ENCODE peak calls at places on chromosomes 3 and 15, in eight cellular contexts. O is HCT116, K is tibial nerve, S is heart left ventricle, P is ovary, M is spleen, H is testis, L is GM12878. T is an unnamed sample.
A peak's percentile ranks its signal among the peaks of the same experiment; 100 is the strongest.

GRCh38 chr15:78301326-78301725 is 1.9 kb upstream of the SKIC8 start:
- DNase-seq in O (no peak), K (no peak), S (no peak), P (no peak), M (no peak), H (no peak), L (peak; percentile 45), T (no peak)

GRCh38 chr3:101069796-101070195 is 76.6 kb upstream of the ABI3BP start:
- DNase-seq in O (no peak), K (no peak), S (no peak), P (no peak), M (no peak), H (no peak), L (no peak), T (no peak)

GRCh38 chr3:138468886-138469285 is 34.5 kb downstream of the ESYT3 start:
- DNase-seq in O (no peak), K (no peak), S (no peak), P (no peak), M (peak; percentile 35), H (no peak), L (no peak), T (no peak)

GRCh38 chr3:150096700-150097587 is 126.2 kb upstream of the PFN2 start:
- DNase-seq in O (no peak), K (no peak), S (no peak), P (no peak), M (no peak), H (no peak), L (no peak), T (no peak)

GRCh38 chr15:96325579-96326331 is 4.7 kb upstream of the NR2F2 start:
- DNase-seq in O (no peak), K (no peak), S (no peak), P (no peak), M (no peak), H (no peak), L (no peak), T (no peak)

GRCh38 chr15:66429117-66429516 is 42.4 kb downstream of the MAP2K1 start:
- DNase-seq in O (no peak), K (no peak), S (no peak), P (no peak), M (no peak), H (no peak), L (no peak), T (no peak)

GRCh38 chr3:62873672-62874397 is 1.4 kb downstream of the CADPS start:
- DNase-seq in O (no peak), K (no peak), S (peak; percentile 77), P (peak; percentile 27), M (peak; percentile 67), H (peak; percentile 79), L (no peak), T (no peak)

GRCh38 chr3:193982258-193982659 is 153.7 kb upstream of the HES1 start:
- DNase-seq in O (no peak), K (peak; percentile 67), S (peak; percentile 86), P (peak; percentile 35), M (peak; percentile 83), H (no peak), L (no peak), T (no peak)

GRCh38 chr3:196741401-196741761 is 1.7 kb downstream of the PAK2 start:
- DNase-seq in O (no peak), K (no peak), S (no peak), P (no peak), M (no peak), H (no peak), L (no peak), T (no peak)

GRCh38 chr15:88256261-88257230 is at the start of gene NTRK3:
- DNase-seq in O (no peak), K (peak; percentile 30), S (no peak), P (no peak), M (no peak), H (peak; percentile 28), L (no peak), T (no peak)

GRCh38 chr3:33392703-33393125 is 47.5 kb downstream of the UBP1 start:
- DNase-seq in O (peak; percentile 53), K (no peak), S (no peak), P (no peak), M (no peak), H (no peak), L (no peak), T (no peak)

DNA sequence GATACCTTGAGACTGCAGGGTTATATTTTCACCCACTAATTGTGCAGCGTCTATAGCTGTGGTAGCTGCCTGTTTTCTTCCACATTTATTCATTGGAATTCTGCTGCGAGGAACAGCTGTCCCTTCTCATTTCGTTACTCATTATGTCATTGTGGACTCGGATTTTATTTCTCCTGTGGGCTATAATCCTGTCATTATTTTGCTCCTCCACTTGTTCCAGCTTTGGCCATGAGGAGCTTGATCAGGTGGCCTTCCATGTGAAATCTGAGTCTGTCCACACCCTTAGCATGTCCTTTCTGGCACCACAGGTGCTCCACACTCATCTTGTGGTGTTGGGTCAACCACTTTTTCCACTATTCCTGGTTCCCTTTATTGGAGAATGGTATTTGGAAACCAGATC is 14.8 kb downstream of the LYSMD4 start:
- DNase-seq in O (no peak), K (no peak), S (no peak), P (no peak), M (no peak), H (no peak), L (no peak), T (no peak)
- TF ChIP-seq POLR2A in O (no peak), K (no peak), S (no peak), P (no peak), M (no peak), H (no peak), L (no peak), T (no peak)

GRCh38 chr3:127235706-127236105 is 42.8 kb downstream of the PRR23E start:
- DNase-seq in O (no peak), K (no peak), S (no peak), P (no peak), M (no peak), H (no peak), L (no peak), T (no peak)
- H3K27me3 ChIP-seq in O (no peaks in the 10 kb centered on the region), K (no peaks in the 10 kb centered on the region), S (peaks cover 13% of the 10 kb centered on the region), P (no peaks in the 10 kb centered on the region), M (peaks cover 8% of the 10 kb centered on the region), H (no peaks in the 10 kb centered on the region), L (no peaks in the 10 kb centered on the region), T (no peaks in the 10 kb centered on the region)

DNA sequence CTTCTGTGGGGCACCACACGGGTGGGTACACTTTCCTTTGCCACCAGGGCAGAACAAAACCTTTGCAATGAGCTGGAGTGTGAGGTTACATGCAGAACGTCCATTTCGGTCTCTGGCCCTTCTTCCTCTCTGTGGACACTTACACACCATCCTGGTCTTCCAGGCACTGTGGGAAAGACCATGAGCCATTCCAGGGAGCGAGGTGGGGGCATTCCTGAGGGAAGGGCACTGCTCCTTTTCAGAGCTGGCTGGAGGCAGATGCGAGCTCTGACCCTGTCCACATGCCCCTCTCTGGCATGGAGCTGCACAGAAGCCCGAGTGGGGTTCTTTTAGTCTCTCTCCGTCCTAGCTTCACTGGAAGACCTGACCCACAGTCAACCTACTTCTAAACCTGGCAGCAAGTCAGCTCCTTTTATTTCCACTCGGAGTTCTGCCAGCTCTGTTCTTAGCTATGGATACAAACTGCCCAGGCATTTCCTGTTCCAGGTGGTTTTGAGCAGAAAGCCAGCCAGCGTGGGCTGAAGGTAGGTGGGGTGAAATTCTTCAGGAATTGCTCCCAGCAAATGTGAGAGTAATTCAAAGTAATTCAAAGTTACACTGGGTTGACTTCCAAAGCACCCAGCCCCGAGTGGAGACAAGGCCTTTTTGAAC is 281.4 kb downstream of the ADAMTS17 start:
- DNase-seq in O (no peak), K (no peak), S (no peak), P (no peak), M (no peak), H (no peak), L (no peak), T (no peak)
- H3K36me3 ChIP-seq in O (no peaks in the 10 kb centered on the region), K (no peaks in the 10 kb centered on the region), S (no peaks in the 10 kb centered on the region), P (no peaks in the 10 kb centered on the region), M (no peaks in the 10 kb centered on the region), H (no peaks in the 10 kb centered on the region), L (no peaks in the 10 kb centered on the region), T (no peaks in the 10 kb centered on the region)

DNA sequence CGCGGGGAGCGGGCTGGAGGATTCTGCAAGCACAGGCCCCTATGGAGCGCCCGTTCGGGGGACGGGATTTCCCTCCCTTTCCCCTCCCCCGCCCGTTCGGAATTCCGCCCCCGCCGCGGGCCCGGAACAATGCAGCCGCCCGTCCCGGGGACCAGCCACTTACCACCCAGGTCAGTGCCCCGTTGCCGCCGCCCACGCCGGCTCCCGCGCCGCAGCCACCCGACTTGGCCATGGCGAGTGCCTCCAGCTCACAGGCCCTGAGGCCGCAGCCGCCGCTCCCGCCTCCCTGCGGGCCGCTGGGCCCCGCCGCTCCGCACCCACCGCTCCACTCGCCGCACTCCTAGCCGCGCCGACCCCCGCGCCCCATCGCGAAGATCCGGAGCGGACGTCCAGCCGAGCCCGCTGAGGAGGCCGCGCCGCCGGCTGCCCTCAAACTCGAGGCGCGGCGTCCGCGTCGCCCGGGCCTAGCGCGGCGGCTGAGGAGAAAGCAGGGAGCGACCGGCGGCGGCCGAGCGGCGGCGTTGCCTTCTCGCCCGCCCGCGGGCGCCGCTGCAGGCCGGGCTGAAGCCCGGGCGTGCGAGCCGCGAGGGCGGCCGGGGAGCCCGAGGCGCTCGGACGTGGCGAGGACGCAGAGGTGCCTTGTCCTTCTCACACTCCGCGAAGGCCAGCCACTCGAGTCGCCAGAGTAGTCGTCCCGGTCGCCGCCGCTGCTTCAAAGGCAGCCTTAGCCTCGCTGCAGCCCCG is 469 bp downstream of the TOP2B start:
- DNase-seq in O (peak; percentile 3), K (peak; percentile 53), S (peak; percentile 86), P (peak; percentile 80), M (peak; percentile 95), H (peak; percentile 85), L (no peak), T (peak; percentile 11)
- TF ChIP-seq POLR2A in O (no peak), K (no peak), S (no peak), P (no peak), M (no peak), H (no peak), L (peak; percentile 14), T (no peak)